ENCODE peak calls at places on chromosomes 12 and 14, in five cellular contexts. P is K562, Y is HepG2, V is GM12891, B is H1. R is an unnamed sample.

GRCh38 chr14:51369814-51370213 is 129.8 kb downstream of the TMX1 start:
- DNase-seq in P (peak; percentile 38), Y (no peak), V (peak; percentile 15), B (peak; percentile 58), R (no peak)

GRCh38 chr14:50023671-50024490 is 92.5 kb downstream of the VCPKMT start:
- DNase-seq in V (no peak), Y (no peak), P (no peak), B (no peak), R (no peak)

GRCh38 chr14:52950410-52950897 is 396 bp downstream of the FERMT2 start:
- DNase-seq in P (peak; percentile 4), B (peak; percentile 80), Y (peak; percentile 22), V (no peak), R (no peak)

GRCh38 chr12:120640840-120641833 is 711 bp downstream of the CABP1 start:
- DNase-seq in Y (peak; percentile 22), V (peak; percentile 59), P (peak; percentile 77), B (peak; percentile 88), R (peak; percentile 51)

GRCh38 chr14:50272498-50272897 is 39.5 kb downstream of the L2HGDH start:
- DNase-seq in V (no peak), Y (no peak), P (no peak), B (no peak), R (no peak)

GRCh38 chr12:111599459-111600295 is 562 bp upstream of the ATXN2 start:
- DNase-seq in Y (peak; percentile 81), P (peak; percentile 94), B (peak; percentile 96), V (peak; percentile 88), R (peak; percentile 89)

GRCh38 chr14:64990939-64991338 is 4.2 kb downstream of the FNTB start:
- DNase-seq in V (no peak), B (no peak), Y (no peak), P (no peak), R (no peak)

GRCh38 chr14:69427596-69427995 is 29.1 kb downstream of the SLC39A9 start:
- DNase-seq in B (no peak), P (no peak), V (no peak), Y (no peak), R (no peak)

GRCh38 chr12:102216086-102216691 is 18.6 kb upstream of the PMCH start:
- DNase-seq in B (no peak), P (no peak), V (no peak), Y (no peak), R (no peak)

GRCh38 chr14:39258782-39259545 is 25.2 kb downstream of the MIA2 start:
- DNase-seq in B (no peak), V (no peak), P (no peak), Y (no peak), R (no peak)

GRCh38 chr12:96814200-96814599 is 92.9 kb upstream of the NEDD1 start:
- DNase-seq in P (no peak), Y (no peak), B (no peak), V (no peak), R (no peak)

GRCh38 chr14:77014004-77014604 is 14.4 kb downstream of the IRF2BPL start:
- DNase-seq in Y (peak; percentile 68), P (no peak), B (no peak), V (no peak), R (no peak)

GRCh38 chr12:127145543-127145928 is 1121.4 kb upstream of the TMEM132C start:
- DNase-seq in P (no peak), Y (no peak), B (no peak), V (no peak), R (no peak)

GRCh38 chr14:99094901-99095300 is 177.1 kb downstream of the BCL11B start:
- DNase-seq in Y (no peak), B (no peak), P (no peak), V (no peak), R (no peak)
- TF ChIP-seq POLR2A in Y (no peak), B (no peak), P (no peak), V (no peak), R (no peak)

GRCh38 chr12:56242986-56243385 is 13.1 kb downstream of the SLC39A5 start:
- DNase-seq in B (no peak), Y (no peak), V (no peak), P (no peak), R (no peak)
- TF ChIP-seq POLR2AphosphoS5 in B (no peak), Y (no peak), V (no peak), P (no peak), R (no peak)

GRCh38 chr12:503111-503761 is 43.5 kb downstream of the B4GALNT3 start:
- DNase-seq in B (no peak), Y (no peak), P (no peak), V (no peak), R (no peak)
- TF ChIP-seq TAF1 in B (no peak), Y (no peak), P (no peak), V (no peak), R (no peak)

GRCh38 chr12:6915789-6916285 is 1.5 kb downstream of the ENO2 start:
- DNase-seq in V (no peak), Y (no peak), B (no peak), P (no peak), R (no peak)

GRCh38 chr12:6914246-6914947 is at the start of gene ENO2:
- DNase-seq in V (peak; percentile 75), P (peak; percentile 44), Y (peak; percentile 44), B (peak; percentile 72), R (peak; percentile 89)

GRCh38 chr12:6915023-6915788 is 826 bp downstream of the ENO2 start:
- DNase-seq in P (peak; percentile 70), Y (no peak), V (no peak), B (peak; percentile 72), R (no peak)

GRCh38 chr12:6909421-6910145 is 4.8 kb upstream of the ENO2 start:
- DNase-seq in P (no peak), Y (no peak), B (no peak), V (no peak), R (no peak)

DNA sequence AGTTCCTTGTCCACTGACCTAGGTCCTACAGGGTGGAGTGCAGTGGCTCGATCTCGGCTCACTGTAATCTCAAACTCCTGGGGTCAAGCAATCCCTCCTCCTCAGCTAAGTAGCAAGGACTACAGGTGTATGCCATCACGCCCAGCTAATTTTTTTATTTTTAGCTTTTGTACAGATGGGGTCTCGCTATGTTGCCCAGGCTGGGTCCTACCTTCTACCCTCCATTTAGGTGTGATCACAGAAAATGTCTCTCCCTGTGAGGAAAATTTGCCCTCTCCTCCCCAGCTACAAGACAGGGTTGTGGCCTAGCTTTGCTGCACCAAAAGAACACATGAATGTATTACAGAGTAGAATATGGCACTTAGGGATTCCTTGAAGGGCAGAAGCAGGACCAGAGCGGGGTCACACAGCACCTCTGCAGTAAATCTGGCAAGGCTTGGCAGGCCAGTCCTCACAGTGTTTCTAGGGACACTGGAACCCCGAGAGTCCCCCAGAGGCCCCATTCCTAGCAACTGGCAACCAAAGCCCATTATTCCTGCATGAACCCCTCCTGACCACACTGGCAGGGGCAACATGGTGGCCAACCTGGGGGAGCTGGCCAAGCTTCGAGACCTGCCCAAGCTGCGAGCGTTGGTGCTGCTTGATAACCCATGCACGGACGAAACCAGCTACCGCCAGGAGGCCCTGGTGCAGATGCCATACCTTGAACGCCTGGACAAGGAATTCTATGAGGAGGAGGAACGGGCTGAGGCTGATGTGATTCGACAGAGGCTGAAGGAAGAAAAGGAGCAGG is 2.0 kb upstream of the ENO2 start:
- DNase-seq in Y (no peak), P (no peak), V (no peak), B (no peak), R (no peak)
- TF ChIP-seq POLR2A in Y (no peak), P (no peak), V (no peak), B (no peak), R (no peak)

DNA sequence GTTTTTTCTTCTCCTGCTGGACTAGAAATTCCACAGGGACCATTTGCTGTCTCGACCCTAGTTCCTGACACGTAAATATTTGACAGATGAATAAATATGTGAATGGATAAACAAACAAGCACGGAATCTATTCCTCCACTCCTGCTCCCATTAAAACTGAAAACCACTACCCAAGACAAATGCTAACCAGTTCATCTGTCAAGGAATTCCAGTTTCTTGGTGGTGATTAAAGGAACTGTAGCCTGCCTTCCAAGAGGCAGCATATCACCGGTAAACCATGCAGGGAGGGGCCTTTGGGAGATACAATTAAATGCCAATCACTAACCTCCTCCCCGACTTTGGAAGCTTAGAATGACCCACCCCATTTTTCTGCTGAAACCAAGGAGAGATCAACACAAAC is 95.4 kb downstream of the TTC7B start:
- DNase-seq in B (peak; percentile 23), P (peak; percentile 11), V (no peak), Y (no peak), R (no peak)
- TF ChIP-seq POLR2AphosphoS5 in B (no peak), P (no peak), V (no peak), Y (no peak), R (no peak)

GRCh38 chr12:60101715-60102114 is 505.9 kb downstream of the SLC16A7 start:
- DNase-seq in V (no peak), P (no peak), B (no peak), Y (no peak), R (no peak)
- TF ChIP-seq TAF1 in V (no peak), P (no peak), B (no peak), Y (no peak), R (no peak)

DNA sequence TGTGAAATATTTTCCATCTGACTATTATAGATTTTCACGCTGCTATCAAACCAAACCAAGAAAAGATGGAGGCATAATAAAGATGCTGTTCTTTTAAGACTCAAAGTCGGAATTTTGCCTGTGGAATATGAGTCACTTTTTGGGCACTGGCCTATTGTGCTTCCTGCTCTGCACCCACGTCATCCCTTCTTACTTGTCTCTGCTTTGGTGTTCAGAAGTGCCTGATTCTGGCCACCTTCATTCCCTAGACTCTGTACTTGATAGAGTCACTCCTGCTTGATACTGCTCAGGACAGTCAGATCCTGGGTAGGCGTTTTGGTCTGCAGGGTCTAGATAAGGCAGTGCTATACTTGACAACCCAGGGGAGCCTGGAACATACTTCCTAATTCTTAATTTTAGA is 1.9 kb downstream of the LRRK2 start:
- DNase-seq in V (no peak), Y (no peak), P (no peak), B (no peak), R (no peak)
- TF ChIP-seq POLR2A in V (no peak), Y (no peak), P (no peak), B (no peak), R (no peak)

GRCh38 chr12:62471734-62472133 is 5.1 kb downstream of the MON2 start:
- DNase-seq in V (no peak), P (no peak), Y (no peak), B (no peak), R (no peak)
- TF ChIP-seq POLR2AphosphoS5 in V (no peak), P (no peak), Y (no peak), B (no peak), R (no peak)

GRCh38 chr12:25876383-25877045 is 82.0 kb upstream of the RASSF8 start:
- DNase-seq in P (no peak), B (no peak), Y (no peak), V (no peak), R (no peak)
- TF ChIP-seq TAF1 in P (no peak), B (no peak), Y (no peak), V (no peak), R (no peak)

GRCh38 chr12:12803186-12803585 is 10.0 kb upstream of the DDX47 start:
- DNase-seq in V (no peak), Y (peak; percentile 62), B (no peak), P (peak; percentile 61), R (peak; percentile 56)
- TF ChIP-seq POLR2A in V (no peak), Y (no peak), B (no peak), P (no peak), R (no peak)